ENCODE peak calls at places on chromosomes 6 and 20, in four cellular contexts. I, Z, P and W are unnamed samples.

GRCh38 chr6:147849401-147849800 is 340.9 kb downstream of the SAMD5 start:
- DNase-seq in Z (no peak), P (no peak), I (no peak), W (no peak)

GRCh38 chr20:3890999-3891929 is 2.1 kb downstream of the PANK2 start:
- DNase-seq in I (no peak), P (no peak), Z (no peak), W (no peak)

GRCh38 chr20:14335122-14335521 is 2.3 kb downstream of the FLRT3 start:
- DNase-seq in I (no peak), P (no peak), Z (no peak), W (no peak)

GRCh38 chr6:43858161-43859153 is 88.4 kb downstream of the VEGFA start:
- DNase-seq in I (no peak), P (no peak), Z (no peak), W (no peak)

GRCh38 chr6:156821707-156822106 is 44.5 kb downstream of the ARID1B start:
- DNase-seq in P (no peak), Z (no peak), I (no peak), W (no peak)

GRCh38 chr6:68043122-68043398 is 592.0 kb upstream of the ADGRB3 start:
- DNase-seq in I (no peak), Z (no peak), P (no peak), W (no peak)

GRCh38 chr6:110170081-110170480 is 9.4 kb downstream of the WASF1 start:
- DNase-seq in Z (no peak), P (no peak), I (no peak), W (no peak)

GRCh38 chr6:44078219-44078794 is 48.9 kb downstream of the MRPL14 start:
- DNase-seq in Z (no peak), P (no peak), I (no peak), W (no peak)

GRCh38 chr20:7629880-7630279 is 310.4 kb downstream of the HAO1 start:
- DNase-seq in Z (no peak), P (no peak), I (no peak), W (no peak)

GRCh38 chr6:131730264-131730663 is 19.4 kb upstream of the CTAGE9 start:
- DNase-seq in Z (no peak), P (no peak), I (no peak), W (no peak)

GRCh38 chr20:52918311-52918710 is 53.8 kb upstream of the TSHZ2 start:
- DNase-seq in P (no peak), Z (no peak), I (no peak), W (no peak)

GRCh38 chr6:17394192-17394611 is 807 bp downstream of the CAP2 start:
- DNase-seq in Z (peak), I (peak), P (no peak), W (no peak)

GRCh38 chr6:168648240-168648639 is 207.3 kb downstream of the SMOC2 start:
- DNase-seq in Z (no peak), I (no peak), P (no peak), W (no peak)

GRCh38 chr6:15479761-15480160 is 183.1 kb downstream of the DTNBP1 start:
- DNase-seq in I (no peak), P (no peak), Z (peak), W (no peak)

GRCh38 chr6:130027948-130028347 is 9.6 kb downstream of the L3MBTL3 start:
- DNase-seq in I (no peak), Z (no peak), P (no peak), W (peak)

GRCh38 chr6:150695652-150696051 is 96.0 kb downstream of the PLEKHG1 start:
- DNase-seq in Z (no peak), P (no peak), I (no peak), W (no peak)

GRCh38 chr20:21941941-21942805 is 236.7 kb downstream of the PAX1 start:
- DNase-seq in I (no peak), P (no peak), Z (no peak), W (no peak)

GRCh38 chr20:62856931-62857619 is 4.5 kb downstream of the TCFL5 start:
- DNase-seq in P (no peak), Z (no peak), I (no peak), W (no peak)

GRCh38 chr6:96611342-96611964 is 48.5 kb downstream of the FHL5 start:
- DNase-seq in Z (no peak), I (no peak), P (no peak), W (no peak)

GRCh38 chr6:165852676-165853075 is 189.6 kb upstream of the PDE10A start:
- DNase-seq in I (no peak), P (no peak), Z (no peak), W (no peak)

GRCh38 chr6:17679726-17680125 is 27.0 kb downstream of the NUP153 start:
- DNase-seq in P (no peak), I (no peak), Z (no peak), W (no peak)

GRCh38 chr20:63163596-63164560 is 52.1 kb downstream of the YTHDF1 start:
- DNase-seq in I (no peak), Z (no peak), P (no peak), W (no peak)

GRCh38 chr20:49452011-49452482 is 30.4 kb downstream of the KCNB1 start:
- DNase-seq in Z (peak), I (no peak), P (no peak), W (no peak)